ENCODE peak calls at places on chromosomes 6 and 20, in ten cellular contexts. One of them, this sample, is unnamed.

GRCh38 chr6:106927531-106928398 is 46.8 kb downstream of the CD24 start:
- DNase-seq in neural crest cell: peak
- DNase-seq in Calu3: peak
- DNase-seq in left lung: peak
- DNase-seq in tibial nerve: no peak
- DNase-seq in ovary: no peak
- DNase-seq in BJ: no peak
- DNase-seq in Panc1: no peak
- DNase-seq in cardiac muscle cell: peak
- DNase-seq in AG10803: peak
- DNase-seq in this sample: peak

GRCh38 chr20:12598894-12599293 is 409.9 kb upstream of the SPTLC3 start:
- DNase-seq in BJ: no peak
- DNase-seq in cardiac muscle cell: no peak
- DNase-seq in ovary: no peak
- DNase-seq in Calu3: no peak
- DNase-seq in AG10803: no peak
- DNase-seq in Panc1: no peak
- DNase-seq in left lung: no peak
- DNase-seq in tibial nerve: no peak
- DNase-seq in neural crest cell: no peak
- DNase-seq in this sample: no peak

GRCh38 chr6:33967266-33967767 is 163.5 kb upstream of the MLN start:
- DNase-seq in AG10803: no peak
- DNase-seq in BJ: no peak
- DNase-seq in cardiac muscle cell: no peak
- DNase-seq in tibial nerve: no peak
- DNase-seq in neural crest cell: no peak
- DNase-seq in left lung: peak
- DNase-seq in Calu3: no peak
- DNase-seq in Panc1: no peak
- DNase-seq in ovary: no peak
- DNase-seq in this sample: no peak

GRCh38 chr20:49510562-49511117 is 28.2 kb upstream of the KCNB1 start:
- DNase-seq in cardiac muscle cell: no peak
- DNase-seq in ovary: peak
- DNase-seq in neural crest cell: no peak
- DNase-seq in left lung: peak
- DNase-seq in Panc1: no peak
- DNase-seq in BJ: peak
- DNase-seq in tibial nerve: peak
- DNase-seq in AG10803: peak
- DNase-seq in Calu3: no peak
- DNase-seq in this sample: no peak

GRCh38 chr6:30885481-30885998 is 1.2 kb downstream of the DDR1 start:
- DNase-seq in cardiac muscle cell: peak
- DNase-seq in Panc1: no peak
- DNase-seq in tibial nerve: no peak
- DNase-seq in BJ: no peak
- DNase-seq in ovary: no peak
- DNase-seq in left lung: peak
- DNase-seq in Calu3: peak
- DNase-seq in neural crest cell: no peak
- DNase-seq in AG10803: peak
- DNase-seq in this sample: peak

GRCh38 chr6:127420558-127420957 is 38.6 kb downstream of the KIAA0408 start:
- DNase-seq in BJ: peak
- DNase-seq in neural crest cell: peak
- DNase-seq in AG10803: peak
- DNase-seq in ovary: no peak
- DNase-seq in cardiac muscle cell: peak
- DNase-seq in Panc1: peak
- DNase-seq in tibial nerve: peak
- DNase-seq in Calu3: peak
- DNase-seq in left lung: peak
- DNase-seq in this sample: peak

GRCh38 chr20:4195499-4195898 is 180.1 kb upstream of the RNF24 start:
- DNase-seq in Panc1: no peak
- DNase-seq in ovary: no peak
- DNase-seq in left lung: no peak
- DNase-seq in cardiac muscle cell: peak
- DNase-seq in neural crest cell: peak
- DNase-seq in BJ: no peak
- DNase-seq in Calu3: no peak
- DNase-seq in AG10803: peak
- DNase-seq in tibial nerve: no peak
- DNase-seq in this sample: no peak

GRCh38 chr6:161104966-161105365 is 113.4 kb downstream of the MAP3K4 start:
- DNase-seq in ovary: no peak
- DNase-seq in Calu3: no peak
- DNase-seq in cardiac muscle cell: no peak
- DNase-seq in tibial nerve: no peak
- DNase-seq in BJ: peak
- DNase-seq in neural crest cell: no peak
- DNase-seq in left lung: no peak
- DNase-seq in AG10803: peak
- DNase-seq in Panc1: no peak
- DNase-seq in this sample: no peak

GRCh38 chr20:50412069-50412468 is 98.1 kb upstream of the PTPN1 start:
- DNase-seq in neural crest cell: no peak
- DNase-seq in left lung: no peak
- DNase-seq in Panc1: no peak
- DNase-seq in AG10803: no peak
- DNase-seq in ovary: no peak
- DNase-seq in BJ: no peak
- DNase-seq in Calu3: peak
- DNase-seq in cardiac muscle cell: no peak
- DNase-seq in tibial nerve: no peak
- DNase-seq in this sample: no peak

GRCh38 chr20:19807901-19808300 is 49.8 kb downstream of the RIN2 start:
- DNase-seq in Calu3: no peak
- DNase-seq in tibial nerve: no peak
- DNase-seq in cardiac muscle cell: no peak
- DNase-seq in ovary: no peak
- DNase-seq in neural crest cell: no peak
- DNase-seq in AG10803: peak
- DNase-seq in Panc1: no peak
- DNase-seq in left lung: no peak
- DNase-seq in BJ: no peak
- DNase-seq in this sample: no peak

GRCh38 chr20:19802099-19802491 is 44.0 kb downstream of the RIN2 start:
- DNase-seq in cardiac muscle cell: no peak
- DNase-seq in AG10803: no peak
- DNase-seq in Panc1: no peak
- DNase-seq in neural crest cell: no peak
- DNase-seq in BJ: no peak
- DNase-seq in Calu3: no peak
- DNase-seq in tibial nerve: no peak
- DNase-seq in left lung: no peak
- DNase-seq in ovary: no peak
- DNase-seq in this sample: no peak

GRCh38 chr20:19799325-19799724 is 41.3 kb downstream of the RIN2 start:
- DNase-seq in AG10803: no peak
- DNase-seq in neural crest cell: no peak
- DNase-seq in ovary: no peak
- DNase-seq in tibial nerve: no peak
- DNase-seq in left lung: no peak
- DNase-seq in Panc1: no peak
- DNase-seq in cardiac muscle cell: no peak
- DNase-seq in Calu3: no peak
- DNase-seq in BJ: no peak
- DNase-seq in this sample: no peak

GRCh38 chr20:19806806-19807691 is 49.0 kb downstream of the RIN2 start:
- DNase-seq in AG10803: peak
- DNase-seq in Panc1: no peak
- DNase-seq in tibial nerve: no peak
- DNase-seq in cardiac muscle cell: no peak
- DNase-seq in Calu3: no peak
- DNase-seq in left lung: no peak
- DNase-seq in ovary: no peak
- DNase-seq in BJ: no peak
- DNase-seq in neural crest cell: no peak
- DNase-seq in this sample: no peak

DNA sequence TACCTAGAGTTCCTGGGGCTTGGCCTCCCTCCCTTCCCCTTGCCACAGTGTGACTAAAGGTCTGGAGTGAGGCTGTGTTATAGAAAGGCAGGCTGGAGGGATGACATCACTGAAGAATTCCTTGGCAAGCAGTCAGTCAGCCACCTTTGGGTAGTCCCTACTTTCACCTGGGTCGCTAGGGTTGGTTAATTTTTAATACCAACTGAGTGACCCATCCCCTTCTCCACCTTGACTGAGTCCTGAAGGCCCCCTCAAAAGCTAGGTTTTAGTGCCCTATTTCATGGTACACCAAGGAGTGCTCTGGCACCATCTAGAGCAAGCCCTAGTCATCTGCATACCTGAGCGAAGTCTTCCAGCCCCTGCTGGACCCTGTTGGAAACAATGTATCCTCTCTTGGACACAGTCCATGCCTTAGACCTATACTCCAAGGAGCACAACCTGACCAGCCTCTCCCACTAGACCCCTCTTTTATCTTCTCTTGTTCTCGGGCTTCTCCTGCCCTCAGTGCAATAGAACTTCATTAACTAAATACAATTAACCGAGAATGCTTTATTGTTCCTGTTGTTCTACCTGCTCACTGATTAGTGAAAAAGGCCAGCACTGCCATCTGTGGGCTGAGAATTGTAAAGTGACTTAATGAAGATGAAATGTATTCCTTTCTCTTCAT is 44.6 kb downstream of the RIN2 start:
- DNase-seq in AG10803: no peak
- DNase-seq in Panc1: no peak
- DNase-seq in BJ: no peak
- DNase-seq in ovary: no peak
- DNase-seq in neural crest cell: no peak
- DNase-seq in Calu3: peak
- DNase-seq in cardiac muscle cell: peak
- DNase-seq in left lung: no peak
- DNase-seq in tibial nerve: no peak
- DNase-seq in this sample: no peak
- TF ChIP-seq CTCF in AG10803: no peak
- TF ChIP-seq CTCF in Panc1: peak
- TF ChIP-seq CTCF in BJ: peak
- TF ChIP-seq CTCF in ovary: no peak
- TF ChIP-seq CTCF in neural crest cell: peak
- TF ChIP-seq CTCF in Calu3: peak
- TF ChIP-seq CTCF in cardiac muscle cell: peak
- TF ChIP-seq CTCF in left lung: peak
- TF ChIP-seq CTCF in tibial nerve: no peak
- TF ChIP-seq CTCF in this sample: peak

DNA sequence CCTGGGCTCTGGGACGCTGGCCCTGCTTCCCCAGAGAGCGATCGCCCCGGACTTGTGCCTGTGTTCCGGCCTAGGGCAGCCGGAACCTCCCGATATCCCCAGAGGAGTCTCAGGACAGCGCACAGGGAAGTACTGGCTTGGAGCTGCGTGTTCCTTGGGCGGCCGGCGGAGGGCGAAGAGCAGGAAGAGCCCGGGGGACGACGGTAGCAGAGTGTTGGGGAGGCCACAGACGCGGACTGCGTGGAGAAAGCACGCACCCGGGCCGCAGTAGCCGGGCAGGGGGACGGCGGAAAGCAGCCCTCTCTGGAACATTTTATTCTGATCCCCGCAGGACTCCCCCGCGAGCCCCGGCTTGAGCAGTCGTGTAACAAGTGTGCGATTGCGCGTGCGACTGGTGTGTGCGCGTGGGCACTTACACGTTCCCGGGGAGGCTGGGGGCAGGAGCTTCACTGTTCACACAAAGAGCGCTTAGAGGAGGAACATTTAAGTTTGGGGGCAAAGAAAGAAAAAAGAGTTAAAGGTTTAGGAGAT is 36.1 kb downstream of the NCR2 start:
- DNase-seq in Calu3: peak
- DNase-seq in neural crest cell: peak
- DNase-seq in Panc1: no peak
- DNase-seq in AG10803: peak
- DNase-seq in left lung: no peak
- DNase-seq in cardiac muscle cell: peak
- DNase-seq in BJ: no peak
- DNase-seq in ovary: peak
- DNase-seq in tibial nerve: no peak
- DNase-seq in this sample: peak
- TF ChIP-seq CTCF in Calu3: no peak
- TF ChIP-seq CTCF in neural crest cell: peak
- TF ChIP-seq CTCF in Panc1: peak
- TF ChIP-seq CTCF in AG10803: peak
- TF ChIP-seq CTCF in left lung: no peak
- TF ChIP-seq CTCF in cardiac muscle cell: peak
- TF ChIP-seq CTCF in BJ: peak
- TF ChIP-seq CTCF in ovary: no peak
- TF ChIP-seq CTCF in tibial nerve: no peak
- TF ChIP-seq CTCF in this sample: no peak

GRCh38 chr6:83804886-83805285 is 48.3 kb upstream of the RIPPLY2 start:
- DNase-seq in ovary: no peak
- DNase-seq in BJ: no peak
- DNase-seq in Calu3: no peak
- DNase-seq in neural crest cell: no peak
- DNase-seq in AG10803: no peak
- DNase-seq in cardiac muscle cell: no peak
- DNase-seq in tibial nerve: no peak
- DNase-seq in Panc1: no peak
- DNase-seq in left lung: no peak
- DNase-seq in this sample: no peak
- TF ChIP-seq CTCF in ovary: no peak
- TF ChIP-seq CTCF in BJ: no peak
- TF ChIP-seq CTCF in Calu3: no peak
- TF ChIP-seq CTCF in neural crest cell: peak
- TF ChIP-seq CTCF in AG10803: no peak
- TF ChIP-seq CTCF in cardiac muscle cell: no peak
- TF ChIP-seq CTCF in tibial nerve: no peak
- TF ChIP-seq CTCF in Panc1: no peak
- TF ChIP-seq CTCF in left lung: no peak
- TF ChIP-seq CTCF in this sample: no peak

DNA sequence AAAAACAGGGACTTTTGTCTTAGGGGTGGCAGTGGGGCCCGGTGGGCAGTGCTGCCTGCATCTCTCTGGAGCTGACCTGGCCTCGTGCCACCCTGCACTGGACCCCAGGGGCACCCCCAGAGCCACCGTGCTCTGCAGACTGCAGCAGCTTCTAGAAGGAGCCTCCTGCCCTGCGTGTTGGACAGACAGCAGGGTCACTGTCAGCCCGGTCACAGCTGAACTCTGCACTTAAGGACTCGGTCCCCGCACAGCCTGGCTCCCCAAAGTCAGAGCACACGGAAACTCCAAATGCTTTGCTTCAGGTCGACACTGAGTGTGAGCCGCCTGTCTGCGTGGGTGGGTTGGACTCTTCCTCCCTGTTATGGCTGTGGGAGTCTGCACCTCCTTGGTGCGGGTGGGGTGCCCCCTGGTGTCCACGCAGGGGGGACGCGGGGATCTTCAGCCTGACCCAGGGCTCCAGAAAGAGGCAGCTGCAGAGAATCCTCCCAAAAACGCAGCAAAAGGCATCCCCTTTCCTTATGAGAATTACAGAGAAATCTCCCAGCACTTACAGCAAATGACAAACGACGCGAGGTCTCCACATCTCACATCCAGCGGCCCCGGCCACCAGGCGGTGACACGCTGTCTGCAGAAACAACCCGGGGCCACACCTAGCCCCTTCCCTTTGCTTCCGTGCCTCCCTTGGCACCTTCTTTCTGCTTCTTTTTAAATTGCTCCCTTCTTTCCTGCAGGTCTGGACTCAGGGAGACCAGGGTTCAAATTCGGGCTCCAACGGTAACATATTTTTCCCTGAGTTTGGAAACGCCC is 36.3 kb upstream of the DACT2 start:
- DNase-seq in AG10803: peak
- DNase-seq in ovary: peak
- DNase-seq in BJ: no peak
- DNase-seq in Calu3: peak
- DNase-seq in Panc1: no peak
- DNase-seq in tibial nerve: no peak
- DNase-seq in left lung: no peak
- DNase-seq in neural crest cell: peak
- DNase-seq in cardiac muscle cell: peak
- DNase-seq in this sample: no peak
- TF ChIP-seq CTCF in AG10803: peak
- TF ChIP-seq CTCF in ovary: peak
- TF ChIP-seq CTCF in BJ: peak
- TF ChIP-seq CTCF in Calu3: peak
- TF ChIP-seq CTCF in Panc1: peak
- TF ChIP-seq CTCF in tibial nerve: peak
- TF ChIP-seq CTCF in left lung: peak
- TF ChIP-seq CTCF in neural crest cell: peak
- TF ChIP-seq CTCF in cardiac muscle cell: peak
- TF ChIP-seq CTCF in this sample: no peak